ENCODE peak calls at places on chromosome 2, in four cellular contexts. One of them, this sample, is unnamed.

GRCh38 chr2:222655748-222656543 is at the start of gene FARSB:
- DNase-seq in islet precursor cell: peak
- DNase-seq in GDM1: peak
- DNase-seq in astrocyte of the spinal cord: peak
- DNase-seq in this sample: peak

GRCh38 chr2:68946117-68946516 is 6.6 kb downstream of the GKN2 start:
- DNase-seq in GDM1: no peak
- DNase-seq in astrocyte of the spinal cord: no peak
- DNase-seq in islet precursor cell: no peak
- DNase-seq in this sample: no peak

GRCh38 chr2:157737636-157738035 is 109.0 kb upstream of the ACVR1C start:
- DNase-seq in astrocyte of the spinal cord: no peak
- DNase-seq in islet precursor cell: no peak
- DNase-seq in GDM1: no peak
- DNase-seq in this sample: no peak

GRCh38 chr2:158325031-158325781 is 131.3 kb downstream of the CCDC148 start:
- DNase-seq in astrocyte of the spinal cord: peak
- DNase-seq in islet precursor cell: no peak
- DNase-seq in GDM1: no peak
- DNase-seq in this sample: peak

GRCh38 chr2:188369365-188369764 is 77.7 kb downstream of the GULP1 start:
- DNase-seq in astrocyte of the spinal cord: peak
- DNase-seq in islet precursor cell: peak
- DNase-seq in GDM1: peak
- DNase-seq in this sample: peak

GRCh38 chr2:130785466-130786055 is 30.2 kb downstream of the AMER3 start:
- DNase-seq in islet precursor cell: peak
- DNase-seq in astrocyte of the spinal cord: no peak
- DNase-seq in GDM1: no peak
- DNase-seq in this sample: no peak

GRCh38 chr2:219399716-219400478 is 12.2 kb upstream of the DNPEP start:
- DNase-seq in GDM1: no peak
- DNase-seq in astrocyte of the spinal cord: no peak
- DNase-seq in islet precursor cell: no peak
- DNase-seq in this sample: no peak

GRCh38 chr2:67169417-67170140 is 227.6 kb upstream of the ETAA1 start:
- DNase-seq in GDM1: no peak
- DNase-seq in islet precursor cell: no peak
- DNase-seq in astrocyte of the spinal cord: peak
- DNase-seq in this sample: no peak

GRCh38 chr2:66929632-66930385 is 467.3 kb upstream of the ETAA1 start:
- DNase-seq in islet precursor cell: no peak
- DNase-seq in GDM1: no peak
- DNase-seq in astrocyte of the spinal cord: peak
- DNase-seq in this sample: peak

GRCh38 chr2:8729939-8730338 is 48.1 kb downstream of the ID2 start:
- DNase-seq in astrocyte of the spinal cord: peak
- DNase-seq in islet precursor cell: no peak
- DNase-seq in GDM1: no peak
- DNase-seq in this sample: no peak

GRCh38 chr2:10901160-10901559 is 10.6 kb upstream of the KCNF1 start:
- DNase-seq in astrocyte of the spinal cord: no peak
- DNase-seq in islet precursor cell: peak
- DNase-seq in GDM1: no peak
- DNase-seq in this sample: peak

GRCh38 chr2:64485961-64486360 is 32.0 kb downstream of the LGALSL start:
- DNase-seq in astrocyte of the spinal cord: no peak
- DNase-seq in islet precursor cell: no peak
- DNase-seq in GDM1: no peak
- DNase-seq in this sample: peak

GRCh38 chr2:226981731-226982373 is 146.0 kb downstream of the RHBDD1 start:
- DNase-seq in islet precursor cell: peak
- DNase-seq in GDM1: no peak
- DNase-seq in astrocyte of the spinal cord: no peak
- DNase-seq in this sample: no peak

GRCh38 chr2:240596491-240596931 is 10.0 kb downstream of the CAPN10 start:
- DNase-seq in islet precursor cell: no peak
- DNase-seq in GDM1: no peak
- DNase-seq in astrocyte of the spinal cord: no peak
- DNase-seq in this sample: no peak

GRCh38 chr2:56100791-56101312 is 82.9 kb upstream of the CCDC85A start:
- DNase-seq in astrocyte of the spinal cord: no peak
- DNase-seq in islet precursor cell: no peak
- DNase-seq in GDM1: no peak
- DNase-seq in this sample: no peak

GRCh38 chr2:94982661-94983060 is 42.8 kb upstream of the MAL start:
- DNase-seq in GDM1: no peak
- DNase-seq in islet precursor cell: peak
- DNase-seq in astrocyte of the spinal cord: peak
- DNase-seq in this sample: peak

GRCh38 chr2:24342110-24342910 is 18.0 kb downstream of the ITSN2 start:
- DNase-seq in GDM1: no peak
- DNase-seq in astrocyte of the spinal cord: peak
- DNase-seq in islet precursor cell: no peak
- DNase-seq in this sample: peak

GRCh38 chr2:20643826-20644225 is 7.1 kb downstream of the HS1BP3 start:
- DNase-seq in astrocyte of the spinal cord: no peak
- DNase-seq in islet precursor cell: no peak
- DNase-seq in GDM1: no peak
- DNase-seq in this sample: no peak

GRCh38 chr2:227805578-227805977 is 8.1 kb upstream of the CCL20 start:
- DNase-seq in GDM1: no peak
- DNase-seq in astrocyte of the spinal cord: no peak
- DNase-seq in islet precursor cell: no peak
- DNase-seq in this sample: no peak

GRCh38 chr2:54630841-54631497 is 92.5 kb upstream of the EML6 start:
- DNase-seq in astrocyte of the spinal cord: no peak
- DNase-seq in islet precursor cell: no peak
- DNase-seq in GDM1: no peak
- DNase-seq in this sample: no peak

GRCh38 chr2:21372654-21373053 is 248.9 kb downstream of the TDRD15 start:
- DNase-seq in astrocyte of the spinal cord: no peak
- DNase-seq in GDM1: no peak
- DNase-seq in islet precursor cell: no peak
- DNase-seq in this sample: no peak

GRCh38 chr2:29053223-29053622 is 21.1 kb downstream of the PCARE start:
- DNase-seq in GDM1: no peak
- DNase-seq in islet precursor cell: peak
- DNase-seq in astrocyte of the spinal cord: no peak
- DNase-seq in this sample: no peak